ENCODE peak calls at places on chromosomes 5 and 9, in eight cellular contexts. H, U, E, J, K, V, P and A are unnamed samples.

GRCh38 chr5:170681013-170681433 is 102.5 kb upstream of the GABRP start:
- DNase-seq in J (peak; percentile 68), U (peak; percentile 27), H (peak; percentile 36), P (peak; percentile 0), V (peak; percentile 63), K (peak; percentile 23), E (peak; percentile 6), A (no peak)

GRCh38 chr5:158958048-158958994 is 141.4 kb downstream of the EBF1 start:
- DNase-seq in U (peak; percentile 85), P (no peak), K (no peak), H (peak; percentile 71), E (peak; percentile 48), V (no peak), J (no peak), A (no peak)

GRCh38 chr9:98801969-98802371 is 5.5 kb upstream of the GALNT12 start:
- DNase-seq in H (no peak), U (no peak), P (no peak), K (no peak), V (peak; percentile 72), J (no peak), E (no peak), A (no peak)

GRCh38 chr5:10712574-10713366 is 48.3 kb downstream of the DAP start:
- DNase-seq in H (no peak), U (peak; percentile 59), P (no peak), V (no peak), K (no peak), E (no peak), J (no peak), A (no peak)

GRCh38 chr5:139387611-139388197 is 2.0 kb downstream of the MZB1 start:
- DNase-seq in P (no peak), H (no peak), U (no peak), J (no peak), V (no peak), E (no peak), K (no peak), A (no peak)

GRCh38 chr9:130368631-130369103 is 76.1 kb upstream of the ASS1 start:
- DNase-seq in V (no peak), P (no peak), E (no peak), K (no peak), H (no peak), J (peak; percentile 57), U (peak; percentile 10), A (no peak)

GRCh38 chr5:126865299-126865698 is 88.4 kb downstream of the LMNB1 start:
- DNase-seq in P (peak; percentile 56), V (peak; percentile 50), K (peak; percentile 76), H (no peak), J (peak; percentile 45), E (peak; percentile 39), U (no peak), A (peak; percentile 36)

GRCh38 chr9:34984049-34984448 is 5.5 kb upstream of the DNAJB5 start:
- DNase-seq in E (no peak), K (no peak), P (peak; percentile 70), H (no peak), U (peak; percentile 39), J (peak; percentile 49), V (no peak), A (no peak)

GRCh38 chr9:37859043-37859442 is 44.9 kb downstream of the SLC25A51 start:
- DNase-seq in P (no peak), K (no peak), J (no peak), V (peak; percentile 18), H (no peak), U (no peak), E (no peak), A (no peak)

GRCh38 chr5:103706939-103707682 is 144.5 kb upstream of the NUDT12 start:
- DNase-seq in P (no peak), K (no peak), U (no peak), E (no peak), J (no peak), H (no peak), V (no peak), A (peak; percentile 8)

GRCh38 chr5:134554319-134555222 is 29.1 kb downstream of the JADE2 start:
- DNase-seq in H (no peak), E (peak; percentile 96), U (peak; percentile 85), J (peak; percentile 88), K (peak; percentile 85), V (peak; percentile 47), P (no peak), A (peak; percentile 78)

GRCh38 chr5:150295172-150295611 is 5.6 kb upstream of the CAMK2A start:
- DNase-seq in E (no peak), P (peak; percentile 72), H (no peak), U (no peak), K (peak; percentile 47), J (peak; percentile 89), V (peak; percentile 91), A (peak; percentile 47)

GRCh38 chr9:21974542-21975409 is 19.4 kb downstream of the CDKN2A start:
- DNase-seq in K (peak; percentile 80), H (no peak), V (peak; percentile 92), E (no peak), J (no peak), U (peak; percentile 49), P (peak; percentile 92), A (no peak)

GRCh38 chr5:35852084-35852734 is 4.5 kb upstream of the IL7R start:
- DNase-seq in P (peak; percentile 56), V (no peak), E (no peak), J (peak; percentile 76), K (no peak), U (peak; percentile 74), H (no peak), A (no peak)

GRCh38 chr9:12162101-12162500 is 531.1 kb upstream of the TYRP1 start:
- DNase-seq in U (no peak), E (no peak), H (no peak), J (no peak), K (no peak), V (no peak), P (no peak), A (no peak)

GRCh38 chr9:33778700-33779351 is 16.5 kb upstream of the PRSS3 start:
- DNase-seq in E (no peak), H (peak; percentile 50), U (peak; percentile 69), K (peak; percentile 62), P (peak; percentile 56), V (peak; percentile 71), J (peak; percentile 62), A (peak; percentile 51)

GRCh38 chr5:1439388-1440097 is 5.7 kb downstream of the SLC6A3 start:
- DNase-seq in V (no peak), K (no peak), P (peak; percentile 69), H (no peak), J (no peak), E (no peak), U (no peak), A (no peak)

GRCh38 chr5:128154943-128155342 is 71.4 kb downstream of the SLC12A2 start:
- DNase-seq in J (no peak), V (no peak), E (peak; percentile 21), K (no peak), P (peak; percentile 11), H (no peak), U (no peak), A (no peak)

GRCh38 chr9:1207681-1208080 is 157.5 kb downstream of the DMRT2 start:
- DNase-seq in P (peak; percentile 6), J (peak; percentile 89), U (no peak), K (peak; percentile 39), V (no peak), H (no peak), E (peak; percentile 78), A (no peak)

GRCh38 chr9:96241391-96241809 is 60.6 kb downstream of the HSD17B3 start:
- DNase-seq in P (peak; percentile 90), E (no peak), K (no peak), V (peak; percentile 81), U (peak; percentile 53), H (no peak), J (peak; percentile 90), A (no peak)

GRCh38 chr5:4817742-4818141 is 322.4 kb upstream of the ADAMTS16 start:
- DNase-seq in K (no peak), P (no peak), H (no peak), V (no peak), J (no peak), U (no peak), E (no peak), A (no peak)

GRCh38 chr5:154567155-154567554 is 89.1 kb upstream of the HAND1 start:
- DNase-seq in H (no peak), V (no peak), J (no peak), E (no peak), U (no peak), P (no peak), K (no peak), A (no peak)

GRCh38 chr9:37432020-37432419 is 9.5 kb downstream of the GRHPR start:
- DNase-seq in E (no peak), U (no peak), H (no peak), P (no peak), K (no peak), J (no peak), V (no peak), A (no peak)

GRCh38 chr9:2802494-2802921 is 41.4 kb downstream of the PUM3 start:
- DNase-seq in U (no peak), H (no peak), E (no peak), J (no peak), K (no peak), P (no peak), V (no peak), A (peak; percentile 10)

GRCh38 chr5:35924950-35925722 is 13.3 kb downstream of the CAPSL start:
- DNase-seq in E (peak; percentile 62), K (peak; percentile 67), H (peak; percentile 39), J (peak; percentile 78), U (peak; percentile 89), V (peak; percentile 65), P (peak; percentile 75), A (peak; percentile 44)

GRCh38 chr5:8270246-8270645 is 401.3 kb downstream of the MTRR start:
- DNase-seq in K (no peak), J (peak; percentile 28), E (no peak), V (no peak), P (no peak), U (no peak), H (no peak), A (no peak)

GRCh38 chr5:30866142-30866541 is 327.3 kb upstream of the CDH6 start:
- DNase-seq in J (no peak), H (no peak), V (no peak), K (no peak), U (no peak), P (no peak), E (no peak), A (no peak)

GRCh38 chr5:93579561-93580386 is 1.2 kb downstream of the NR2F1-AS1 start:
- DNase-seq in P (peak; percentile 55), U (no peak), J (peak; percentile 58), V (peak; percentile 34), H (no peak), K (no peak), E (no peak), A (no peak)

GRCh38 chr5:169875091-169875727 is 105.1 kb downstream of the INSYN2B start:
- DNase-seq in E (peak; percentile 75), V (no peak), P (no peak), H (no peak), J (no peak), U (no peak), K (no peak), A (peak; percentile 13)

GRCh38 chr5:93164690-93165089 is 416.3 kb downstream of the NR2F1-AS1 start:
- DNase-seq in P (peak; percentile 79), U (no peak), K (peak; percentile 64), E (peak; percentile 78), V (peak; percentile 49), H (no peak), J (peak; percentile 79), A (peak; percentile 74)

GRCh38 chr9:14256588-14256987 is 57.4 kb downstream of the NFIB start:
- DNase-seq in U (no peak), V (no peak), P (no peak), E (no peak), K (no peak), J (no peak), H (no peak), A (no peak)

GRCh38 chr5:122581629-122582028 is 193.3 kb upstream of the SNX2 start:
- DNase-seq in E (no peak), U (no peak), J (peak; percentile 13), H (no peak), V (no peak), K (no peak), P (no peak), A (no peak)

GRCh38 chr9:23728736-23729135 is 97.3 kb downstream of the ELAVL2 start:
- DNase-seq in P (peak; percentile 79), E (no peak), V (no peak), U (no peak), H (no peak), K (no peak), J (no peak), A (no peak)

GRCh38 chr9:121609845-121610637 is 41.4 kb upstream of the DAB2IP start:
- DNase-seq in U (no peak), J (peak; percentile 92), E (no peak), P (no peak), H (no peak), V (peak; percentile 100), K (peak; percentile 11), A (no peak)